ENCODE peak calls at places on chromosome 16, in six cellular contexts. N is GM04504, M is HTR-8/SVneo, I is memory B cell, D is T follicular helper cell, P is lower lobe of right lung. A is an unnamed sample.

GRCh38 chr16:90031931-90032663 is 12.8 kb upstream of the DBNDD1 start:
- DNase-seq in N (no peak), M (no peak), I (no peak), D (no peak), P (no peak), A (peak)

GRCh38 chr16:68359398-68360191 is 48.8 kb downstream of the PRMT7 start:
- DNase-seq in N (no peak), M (no peak), I (no peak), D (no peak), P (no peak), A (no peak)

GRCh38 chr16:66342294-66342900 is 24.1 kb upstream of the CDH5 start:
- DNase-seq in N (no peak), M (peak), I (no peak), D (no peak), P (no peak), A (no peak)

GRCh38 chr16:2250652-2251280 is 621 bp downstream of the ECI1 start:
- DNase-seq in N (no peak), M (no peak), I (no peak), D (peak), P (no peak), A (no peak)

GRCh38 chr16:19085679-19086200 is 18.3 kb downstream of the COQ7 start:
- DNase-seq in N (no peak), M (no peak), I (no peak), D (no peak), P (no peak), A (no peak)

GRCh38 chr16:86856946-86857586 is 278.7 kb downstream of the FOXL1 start:
- DNase-seq in N (no peak), M (no peak), I (no peak), D (no peak), P (no peak), A (no peak)

GRCh38 chr16:50838165-50838564 is 96.3 kb downstream of the CYLD start:
- DNase-seq in N (no peak), M (no peak), I (no peak), D (no peak), P (no peak), A (no peak)

GRCh38 chr16:47713225-47713595 is 252.1 kb downstream of the PHKB start:
- DNase-seq in N (peak), M (peak), I (no peak), D (no peak), P (no peak), A (no peak)

A was measured in midbrain.